ENCODE peak calls at places on chromosomes 16 and 17, in seven cellular contexts. Y is bronchial epithelial cell, S is GM23338, B is fibroblast of lung, T is AG04450, C is dorsolateral prefrontal cortex, J is MM.1S. V is an unnamed sample.

GRCh38 chr17:71304498-71305158 is 816.2 kb upstream of the SOX9 start:
- DNase-seq in Y (no peak), S (peak), C (no peak), T (no peak), B (no peak), J (no peak), V (no peak)

GRCh38 chr17:41781404-41782110 is 5.0 kb downstream of the JUP start:
- DNase-seq in B (no peak), J (no peak), C (no peak), T (no peak), S (no peak), Y (no peak), V (no peak)

GRCh38 chr16:54153240-54153934 is 133.2 kb downstream of the IRX3 start:
- DNase-seq in T (no peak), S (no peak), B (no peak), J (no peak), Y (no peak), C (no peak), V (no peak)

GRCh38 chr16:29975811-29976511 is 2.3 kb downstream of the TAOK2 start:
- DNase-seq in T (no peak), Y (no peak), B (no peak), C (no peak), J (no peak), S (no peak), V (no peak)

GRCh38 chr16:58331024-58331707 is 36.3 kb upstream of the PRSS54 start:
- DNase-seq in B (peak), Y (no peak), S (peak), C (no peak), J (no peak), T (no peak), V (no peak)

GRCh38 chr17:64780096-64781012 is 118.2 kb upstream of the SMURF2 start:
- DNase-seq in C (no peak), Y (peak), T (no peak), B (peak), S (peak), J (peak), V (no peak)

GRCh38 chr16:56945847-56946527 is 14.0 kb downstream of the HERPUD1 start:
- DNase-seq in S (no peak), C (no peak), J (no peak), Y (no peak), B (no peak), T (no peak), V (no peak)

GRCh38 chr17:76131061-76131691 is 9.9 kb downstream of the FOXJ1 start:
- DNase-seq in J (no peak), Y (no peak), S (peak), C (no peak), T (no peak), B (no peak), V (no peak)

GRCh38 chr17:67165201-67165600 is 79.8 kb downstream of the HELZ start:
- DNase-seq in Y (no peak), T (no peak), C (no peak), J (no peak), S (no peak), B (no peak), V (no peak)

GRCh38 chr16:2335286-2335895 is 5.1 kb downstream of the ABCA3 start:
- DNase-seq in S (no peak), J (no peak), T (no peak), Y (no peak), C (no peak), B (no peak), V (no peak)

GRCh38 chr17:78231991-78232759 is 744 bp downstream of the TMEM235 start:
- DNase-seq in B (no peak), T (no peak), Y (no peak), J (no peak), C (no peak), S (peak), V (no peak)

GRCh38 chr16:57178793-57179212 is 7.0 kb downstream of the PSME3IP1 start:
- DNase-seq in B (no peak), T (no peak), Y (peak), C (no peak), J (no peak), S (peak), V (peak)

GRCh38 chr17:50339381-50339780 is 6.5 kb upstream of the XYLT2 start:
- DNase-seq in Y (no peak), B (no peak), C (no peak), S (no peak), T (no peak), J (no peak), V (no peak)

GRCh38 chr16:79605999-79606398 is 5.5 kb upstream of the MAF start:
- DNase-seq in J (peak), S (peak), T (no peak), Y (peak), C (no peak), B (peak), V (no peak)

GRCh38 chr16:79632289-79632688 is 31.8 kb upstream of the MAF start:
- DNase-seq in Y (peak), C (no peak), T (no peak), S (no peak), B (peak), J (no peak), V (no peak)

GRCh38 chr16:81937305-81938038 is 73.8 kb downstream of the SDR42E1 start:
- DNase-seq in S (no peak), B (peak), C (no peak), Y (peak), J (no peak), T (no peak), V (no peak)

GRCh38 chr16:10521681-10522274 is 58.6 kb downstream of the EMP2 start:
- DNase-seq in J (peak), Y (peak), C (peak), T (peak), B (peak), S (peak), V (peak)

GRCh38 chr16:4110680-4111079 is 5.6 kb downstream of the ADCY9 start:
- DNase-seq in J (no peak), B (no peak), S (peak), Y (no peak), C (no peak), T (no peak), V (no peak)

GRCh38 chr17:77456271-77456950 is 315.6 kb downstream of the SEC14L1 start:
- DNase-seq in B (no peak), S (no peak), Y (no peak), J (no peak), T (no peak), C (no peak), V (no peak)

GRCh38 chr17:39200957-39201510 is 951 bp downstream of the RPL19 start:
- DNase-seq in S (no peak), B (no peak), T (no peak), Y (no peak), J (peak), C (no peak), V (no peak)

GRCh38 chr17:41530062-41531048 is 2.2 kb upstream of the KRT19 start:
- DNase-seq in J (no peak), B (peak), C (no peak), Y (peak), T (peak), S (no peak), V (peak)

GRCh38 chr17:49597438-49597837 is 21.8 kb downstream of the NXPH3 start:
- DNase-seq in Y (no peak), T (no peak), J (no peak), B (no peak), S (no peak), C (no peak), V (no peak)

GRCh38 chr16:29025735-29026134 is 40.9 kb downstream of the LAT start:
- DNase-seq in Y (no peak), B (no peak), C (no peak), T (no peak), J (no peak), S (no peak), V (no peak)

GRCh38 chr17:11705111-11705510 is 106.8 kb downstream of the DNAH9 start:
- DNase-seq in C (no peak), S (no peak), T (no peak), J (no peak), Y (no peak), B (no peak), V (no peak)

GRCh38 chr17:46949291-46950174 is 26.6 kb downstream of the GOSR2 start:
- DNase-seq in S (no peak), T (no peak), B (peak), C (peak), Y (peak), J (no peak), V (peak)

GRCh38 chr17:1379208-1379929 is 20.7 kb downstream of the YWHAE start:
- DNase-seq in B (no peak), Y (no peak), J (no peak), S (no peak), C (no peak), T (no peak), V (no peak)

GRCh38 chr17:10031102-10031501 is 126.0 kb upstream of the RCVRN start:
- DNase-seq in S (no peak), Y (no peak), T (no peak), C (no peak), J (no peak), B (no peak), V (no peak)

GRCh38 chr17:4559851-4560820 is at the start of gene GGT6:
- DNase-seq in C (no peak), T (no peak), S (no peak), J (no peak), B (no peak), Y (peak), V (no peak)

GRCh38 chr17:4562000-4562969 is 1.9 kb upstream of the GGT6 start:
- DNase-seq in C (no peak), J (peak), T (no peak), Y (no peak), S (no peak), B (peak), V (no peak)

GRCh38 chr17:4559139-4559791 is 1.1 kb downstream of the GGT6 start:
- DNase-seq in T (no peak), Y (no peak), C (no peak), J (no peak), B (no peak), S (no peak), V (no peak)

GRCh38 chr17:4558311-4558972 is 1.9 kb downstream of the GGT6 start:
- DNase-seq in T (no peak), C (no peak), J (no peak), B (no peak), Y (no peak), S (no peak), V (no peak)

GRCh38 chr17:4560837-4561241 is 462 bp upstream of the GGT6 start:
- DNase-seq in Y (no peak), J (no peak), B (no peak), T (no peak), S (peak), C (no peak), V (no peak)
- TF ChIP-seq CTCF in Y (peak), J (no peak), B (no peak), T (peak), S (peak), C (no peak), V (no peak)

GRCh38 chr16:64971211-64971610 is 150.7 kb downstream of the CDH11 start:
- DNase-seq in C (no peak), Y (no peak), T (no peak), B (no peak), J (no peak), S (no peak), V (no peak)

GRCh38 chr16:64974381-64974780 is 147.5 kb downstream of the CDH11 start:
- DNase-seq in C (no peak), J (no peak), T (no peak), Y (no peak), B (no peak), S (peak), V (no peak)

GRCh38 chr16:64981568-64982281 is 140.1 kb downstream of the CDH11 start:
- DNase-seq in T (no peak), B (no peak), C (no peak), S (no peak), Y (no peak), J (no peak), V (no peak)

GRCh38 chr16:64977211-64977920 is 144.5 kb downstream of the CDH11 start:
- DNase-seq in T (no peak), Y (no peak), B (peak), S (no peak), C (no peak), J (no peak), V (peak)

GRCh38 chr16:64975821-64976220 is 146.0 kb downstream of the CDH11 start:
- DNase-seq in C (no peak), Y (no peak), B (no peak), T (no peak), J (no peak), S (no peak), V (no peak)
- TF ChIP-seq CTCF in C (no peak), Y (no peak), B (no peak), T (no peak), J (no peak), S (no peak), V (no peak)

GRCh38 chr16:84391151-84391873 is 23.0 kb downstream of the ATP2C2 start:
- DNase-seq in B (peak), T (no peak), C (no peak), S (no peak), Y (no peak), J (no peak), V (no peak)
- TF ChIP-seq CTCF in B (no peak), T (no peak), C (no peak), S (no peak), Y (no peak), J (no peak), V (no peak)

GRCh38 chr16:70437017-70437581 is 1.8 kb downstream of the ST3GAL2 start:
- DNase-seq in B (peak), Y (no peak), T (peak), J (no peak), C (no peak), S (peak), V (peak)

GRCh38 chr16:70438325-70438982 is 446 bp downstream of the ST3GAL2 start:
- DNase-seq in S (peak), B (peak), Y (no peak), T (no peak), J (no peak), C (no peak), V (no peak)

GRCh38 chr16:70437582-70438324 is 1.1 kb downstream of the ST3GAL2 start:
- DNase-seq in C (no peak), T (no peak), J (no peak), S (peak), Y (no peak), B (peak), V (peak)

GRCh38 chr16:70441406-70441990 is 2.6 kb upstream of the ST3GAL2 start:
- DNase-seq in B (no peak), Y (no peak), S (no peak), J (no peak), C (no peak), T (no peak), V (no peak)

DNA sequence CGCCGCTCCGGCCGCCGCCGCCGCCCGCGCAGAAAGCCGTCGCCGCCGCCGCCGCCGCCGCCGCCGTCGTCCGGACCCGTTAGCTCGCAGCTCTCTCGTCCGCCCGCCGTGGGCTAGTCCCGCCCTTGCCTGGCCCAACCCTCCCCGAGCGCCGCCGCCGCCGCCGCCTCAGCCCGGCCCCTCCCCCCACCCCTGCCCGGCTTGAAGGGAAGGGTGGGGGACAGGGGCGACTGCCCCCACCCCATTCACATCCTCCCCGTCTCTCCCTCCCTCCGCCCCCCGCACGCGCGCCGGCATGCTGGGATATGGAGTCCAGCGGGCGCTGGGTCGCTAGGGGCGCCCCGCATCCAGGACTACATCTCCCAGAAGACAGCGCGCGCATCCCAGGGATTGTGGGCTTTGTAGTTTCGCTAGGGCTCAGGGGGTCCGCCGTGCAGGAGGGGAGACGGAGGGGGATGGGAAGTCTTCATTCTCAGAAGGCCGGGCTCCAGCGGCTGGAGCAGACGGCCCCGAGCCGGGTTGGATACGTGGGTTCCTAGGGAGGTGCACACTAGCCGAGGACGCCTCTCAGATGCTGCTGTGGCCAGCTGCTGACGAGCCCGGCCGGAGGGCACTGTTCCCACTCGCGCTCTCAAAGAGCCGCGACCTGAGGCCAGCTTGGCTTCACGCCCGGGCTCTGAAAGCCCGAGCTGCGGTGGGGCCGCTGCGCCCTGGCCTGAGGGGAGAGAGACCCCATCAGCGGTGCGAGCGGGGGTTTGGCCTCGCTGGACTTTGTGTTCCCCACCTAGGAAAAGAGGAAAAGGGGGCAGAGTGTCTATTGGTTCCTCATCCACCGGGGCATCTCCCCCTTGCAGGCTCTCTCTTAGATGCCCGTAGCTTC is at the start of gene ST3GAL2:
- DNase-seq in C (peak), Y (peak), S (peak), T (peak), J (peak), B (peak), V (peak)
- TF ChIP-seq CTCF in C (peak), Y (no peak), S (no peak), T (peak), J (no peak), B (no peak), V (peak)

GRCh38 chr16:68444058-68444657 is 4.2 kb downstream of the SMPD3 start:
- DNase-seq in C (no peak), B (peak), Y (peak), S (peak), J (no peak), T (no peak), V (peak)
- TF ChIP-seq CTCF in C (no peak), B (no peak), Y (no peak), S (no peak), J (no peak), T (no peak), V (no peak)

GRCh38 chr16:49414651-49415050 is 41.0 kb downstream of the C16orf78 start:
- DNase-seq in Y (no peak), S (no peak), J (no peak), B (no peak), T (no peak), C (no peak), V (no peak)

GRCh38 chr16:49415083-49415482 is 41.5 kb downstream of the C16orf78 start:
- DNase-seq in C (no peak), J (no peak), B (no peak), T (no peak), S (no peak), Y (no peak), V (no peak)

GRCh38 chr16:49416276-49416675 is 42.7 kb downstream of the C16orf78 start:
- DNase-seq in J (no peak), Y (no peak), S (no peak), C (no peak), T (no peak), B (no peak), V (no peak)

GRCh38 chr16:49419016-49419415 is 45.4 kb downstream of the C16orf78 start:
- DNase-seq in T (no peak), J (no peak), C (no peak), S (no peak), B (no peak), Y (no peak), V (no peak)

GRCh38 chr16:49417354-49417753 is 43.8 kb downstream of the C16orf78 start:
- DNase-seq in C (no peak), T (no peak), Y (no peak), J (no peak), B (no peak), S (no peak), V (no peak)
- TF ChIP-seq CTCF in C (no peak), T (no peak), Y (no peak), J (no peak), B (no peak), S (no peak), V (no peak)